ENCODE peak calls at places on chromosomes 7 and 10, in ten cellular contexts. One of them, this sample, is unnamed.

GRCh38 chr10:44932338-44933116 is 21.4 kb downstream of the TMEM72 start:
- DNase-seq in suprapubic skin: peak; percentile 93
- DNase-seq in fibroblast of lung: peak; percentile 79
- DNase-seq in D721Med: no peak
- DNase-seq in natural killer cell: peak; percentile 84
- DNase-seq in GM06990: peak; percentile 73
- DNase-seq in brain microvascular endothelial cell: peak; percentile 72
- DNase-seq in CD4-positive, alpha-beta T cell: peak; percentile 67
- DNase-seq in Calu3: peak; percentile 94
- DNase-seq in GM10248: peak; percentile 86
- DNase-seq in this sample: peak; percentile 80

GRCh38 chr10:96683710-96684109 is 36.6 kb downstream of the PIK3AP1 start:
- DNase-seq in Calu3: no peak
- DNase-seq in GM06990: no peak
- DNase-seq in D721Med: no peak
- DNase-seq in GM10248: no peak
- DNase-seq in natural killer cell: no peak
- DNase-seq in brain microvascular endothelial cell: no peak
- DNase-seq in suprapubic skin: no peak
- DNase-seq in CD4-positive, alpha-beta T cell: no peak
- DNase-seq in fibroblast of lung: no peak
- DNase-seq in this sample: no peak

GRCh38 chr10:97081621-97082235 is 104.0 kb downstream of the SLIT1 start:
- DNase-seq in CD4-positive, alpha-beta T cell: peak; percentile 36
- DNase-seq in brain microvascular endothelial cell: peak; percentile 32
- DNase-seq in natural killer cell: peak; percentile 64
- DNase-seq in GM06990: peak; percentile 40
- DNase-seq in D721Med: no peak
- DNase-seq in Calu3: peak; percentile 59
- DNase-seq in GM10248: peak; percentile 83
- DNase-seq in fibroblast of lung: peak; percentile 59
- DNase-seq in suprapubic skin: no peak
- DNase-seq in this sample: no peak

GRCh38 chr10:96556003-96556402 is 30.8 kb downstream of the TM9SF3 start:
- DNase-seq in fibroblast of lung: peak; percentile 19
- DNase-seq in GM10248: no peak
- DNase-seq in CD4-positive, alpha-beta T cell: no peak
- DNase-seq in D721Med: no peak
- DNase-seq in suprapubic skin: no peak
- DNase-seq in brain microvascular endothelial cell: no peak
- DNase-seq in GM06990: no peak
- DNase-seq in natural killer cell: no peak
- DNase-seq in Calu3: no peak
- DNase-seq in this sample: no peak

GRCh38 chr7:24812313-24812945 is 55.2 kb upstream of the GSDME start:
- DNase-seq in CD4-positive, alpha-beta T cell: peak; percentile 36
- DNase-seq in suprapubic skin: no peak
- DNase-seq in natural killer cell: peak; percentile 47
- DNase-seq in D721Med: peak; percentile 26
- DNase-seq in GM10248: peak; percentile 58
- DNase-seq in fibroblast of lung: peak; percentile 50
- DNase-seq in GM06990: no peak
- DNase-seq in Calu3: peak; percentile 77
- DNase-seq in brain microvascular endothelial cell: no peak
- DNase-seq in this sample: peak; percentile 56

GRCh38 chr10:113060221-113061053 is 110.4 kb downstream of the TCF7L2 start:
- DNase-seq in GM10248: no peak
- DNase-seq in natural killer cell: no peak
- DNase-seq in fibroblast of lung: peak; percentile 45
- DNase-seq in Calu3: no peak
- DNase-seq in suprapubic skin: peak; percentile 86
- DNase-seq in D721Med: no peak
- DNase-seq in brain microvascular endothelial cell: no peak
- DNase-seq in GM06990: no peak
- DNase-seq in CD4-positive, alpha-beta T cell: no peak
- DNase-seq in this sample: no peak

GRCh38 chr10:93106631-93107072 is 33.0 kb downstream of the CYP26A1 start:
- DNase-seq in brain microvascular endothelial cell: peak; percentile 67
- DNase-seq in fibroblast of lung: peak; percentile 6
- DNase-seq in suprapubic skin: no peak
- DNase-seq in Calu3: no peak
- DNase-seq in CD4-positive, alpha-beta T cell: no peak
- DNase-seq in GM06990: no peak
- DNase-seq in natural killer cell: no peak
- DNase-seq in D721Med: no peak
- DNase-seq in GM10248: no peak
- DNase-seq in this sample: no peak

GRCh38 chr10:95466450-95466849 is 94.7 kb downstream of the SORBS1 start:
- DNase-seq in D721Med: no peak
- DNase-seq in suprapubic skin: no peak
- DNase-seq in Calu3: no peak
- DNase-seq in natural killer cell: no peak
- DNase-seq in fibroblast of lung: no peak
- DNase-seq in GM10248: no peak
- DNase-seq in brain microvascular endothelial cell: no peak
- DNase-seq in GM06990: no peak
- DNase-seq in CD4-positive, alpha-beta T cell: no peak
- DNase-seq in this sample: no peak

GRCh38 chr10:36516281-36516680 is 609.1 kb upstream of the ANKRD30A start:
- DNase-seq in natural killer cell: no peak
- DNase-seq in D721Med: no peak
- DNase-seq in Calu3: no peak
- DNase-seq in brain microvascular endothelial cell: no peak
- DNase-seq in CD4-positive, alpha-beta T cell: no peak
- DNase-seq in GM06990: no peak
- DNase-seq in suprapubic skin: no peak
- DNase-seq in GM10248: no peak
- DNase-seq in fibroblast of lung: no peak
- DNase-seq in this sample: no peak

GRCh38 chr10:62613429-62613828 is 191.1 kb upstream of the ADO start:
- DNase-seq in fibroblast of lung: peak; percentile 61
- DNase-seq in GM06990: no peak
- DNase-seq in natural killer cell: no peak
- DNase-seq in brain microvascular endothelial cell: peak; percentile 52
- DNase-seq in suprapubic skin: no peak
- DNase-seq in GM10248: no peak
- DNase-seq in Calu3: no peak
- DNase-seq in D721Med: no peak
- DNase-seq in CD4-positive, alpha-beta T cell: no peak
- DNase-seq in this sample: no peak

GRCh38 chr7:106423836-106424475 is 139.2 kb upstream of the NAMPT start:
- DNase-seq in Calu3: no peak
- DNase-seq in CD4-positive, alpha-beta T cell: no peak
- DNase-seq in natural killer cell: no peak
- DNase-seq in GM10248: no peak
- DNase-seq in fibroblast of lung: no peak
- DNase-seq in GM06990: no peak
- DNase-seq in brain microvascular endothelial cell: no peak
- DNase-seq in suprapubic skin: no peak
- DNase-seq in D721Med: no peak
- DNase-seq in this sample: no peak

GRCh38 chr7:131774419-131775220 is 218.2 kb upstream of the PODXL start:
- DNase-seq in natural killer cell: no peak
- DNase-seq in CD4-positive, alpha-beta T cell: no peak
- DNase-seq in suprapubic skin: no peak
- DNase-seq in Calu3: no peak
- DNase-seq in GM10248: no peak
- DNase-seq in fibroblast of lung: no peak
- DNase-seq in GM06990: no peak
- DNase-seq in D721Med: no peak
- DNase-seq in brain microvascular endothelial cell: no peak
- DNase-seq in this sample: no peak

GRCh38 chr7:657565-658119 is 68.9 kb upstream of the DNAAF5 start:
- DNase-seq in natural killer cell: no peak
- DNase-seq in suprapubic skin: no peak
- DNase-seq in fibroblast of lung: peak; percentile 40
- DNase-seq in CD4-positive, alpha-beta T cell: no peak
- DNase-seq in brain microvascular endothelial cell: no peak
- DNase-seq in GM06990: no peak
- DNase-seq in GM10248: no peak
- DNase-seq in Calu3: no peak
- DNase-seq in D721Med: no peak
- DNase-seq in this sample: no peak

GRCh38 chr10:47388879-47389278 is 4.8 kb upstream of the ZNF488 start:
- DNase-seq in natural killer cell: no peak
- DNase-seq in suprapubic skin: no peak
- DNase-seq in fibroblast of lung: no peak
- DNase-seq in D721Med: no peak
- DNase-seq in brain microvascular endothelial cell: no peak
- DNase-seq in Calu3: no peak
- DNase-seq in GM10248: no peak
- DNase-seq in CD4-positive, alpha-beta T cell: no peak
- DNase-seq in GM06990: no peak
- DNase-seq in this sample: no peak

GRCh38 chr10:2633630-2634029 is 433.7 kb upstream of the PFKP start:
- DNase-seq in GM10248: no peak
- DNase-seq in Calu3: no peak
- DNase-seq in natural killer cell: no peak
- DNase-seq in suprapubic skin: no peak
- DNase-seq in D721Med: no peak
- DNase-seq in CD4-positive, alpha-beta T cell: no peak
- DNase-seq in fibroblast of lung: no peak
- DNase-seq in GM06990: no peak
- DNase-seq in brain microvascular endothelial cell: no peak
- DNase-seq in this sample: no peak

GRCh38 chr7:101835136-101835535 is 17.7 kb downstream of the CUX1 start:
- DNase-seq in GM10248: no peak
- DNase-seq in natural killer cell: no peak
- DNase-seq in D721Med: no peak
- DNase-seq in CD4-positive, alpha-beta T cell: no peak
- DNase-seq in suprapubic skin: no peak
- DNase-seq in fibroblast of lung: no peak
- DNase-seq in Calu3: no peak
- DNase-seq in brain microvascular endothelial cell: no peak
- DNase-seq in GM06990: no peak
- DNase-seq in this sample: no peak

GRCh38 chr7:78879206-78879605 is 574.3 kb downstream of the MAGI2 start:
- DNase-seq in suprapubic skin: no peak
- DNase-seq in fibroblast of lung: no peak
- DNase-seq in D721Med: no peak
- DNase-seq in brain microvascular endothelial cell: no peak
- DNase-seq in CD4-positive, alpha-beta T cell: no peak
- DNase-seq in natural killer cell: no peak
- DNase-seq in GM06990: no peak
- DNase-seq in GM10248: no peak
- DNase-seq in Calu3: no peak
- DNase-seq in this sample: no peak

GRCh38 chr10:91162495-91163268 is 57.8 kb upstream of the PCGF5 start:
- DNase-seq in Calu3: peak; percentile 42
- DNase-seq in brain microvascular endothelial cell: no peak
- DNase-seq in D721Med: no peak
- DNase-seq in natural killer cell: peak; percentile 80
- DNase-seq in suprapubic skin: peak; percentile 84
- DNase-seq in GM10248: peak; percentile 72
- DNase-seq in CD4-positive, alpha-beta T cell: peak; percentile 63
- DNase-seq in fibroblast of lung: peak; percentile 56
- DNase-seq in GM06990: peak; percentile 76
- DNase-seq in this sample: peak; percentile 69

DNA sequence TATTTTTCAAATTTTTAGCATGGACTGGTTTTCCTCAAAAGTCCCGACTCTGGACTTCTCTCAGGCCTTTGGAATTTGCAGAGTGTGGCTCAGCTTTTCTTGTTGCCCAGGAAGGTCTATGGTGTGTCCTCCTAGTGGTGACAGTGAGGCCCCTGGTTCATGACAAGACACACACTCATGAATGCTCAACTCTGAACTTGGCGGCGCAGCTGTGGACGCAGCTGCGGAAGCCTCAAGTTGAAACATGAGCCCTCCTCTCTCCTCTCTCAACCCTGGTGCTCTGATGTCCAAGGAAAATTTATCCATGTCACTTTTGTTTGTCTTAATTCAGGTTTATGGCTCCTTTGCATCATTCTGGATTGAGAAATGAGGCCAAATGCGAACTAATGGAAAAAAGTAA is 183.9 kb downstream of the HECW1 start:
- DNase-seq in GM06990: no peak
- DNase-seq in suprapubic skin: no peak
- DNase-seq in Calu3: no peak
- DNase-seq in GM10248: no peak
- DNase-seq in D721Med: no peak
- DNase-seq in brain microvascular endothelial cell: no peak
- DNase-seq in CD4-positive, alpha-beta T cell: no peak
- DNase-seq in natural killer cell: no peak
- DNase-seq in fibroblast of lung: peak; percentile 95
- DNase-seq in this sample: no peak
- TF ChIP-seq CTCF in GM06990: no peak
- TF ChIP-seq CTCF in suprapubic skin: no peak
- TF ChIP-seq CTCF in Calu3: no peak
- TF ChIP-seq CTCF in GM10248: no peak
- TF ChIP-seq CTCF in D721Med: no peak
- TF ChIP-seq CTCF in brain microvascular endothelial cell: peak; percentile 45
- TF ChIP-seq CTCF in CD4-positive, alpha-beta T cell: no peak
- TF ChIP-seq CTCF in natural killer cell: no peak
- TF ChIP-seq CTCF in fibroblast of lung: no peak
- TF ChIP-seq CTCF in this sample: no peak

GRCh38 chr7:54546081-54546985 is 4.2 kb downstream of the VSTM2A start:
- DNase-seq in D721Med: peak; percentile 55
- DNase-seq in GM06990: no peak
- DNase-seq in GM10248: no peak
- DNase-seq in CD4-positive, alpha-beta T cell: no peak
- DNase-seq in Calu3: peak; percentile 83
- DNase-seq in fibroblast of lung: no peak
- DNase-seq in natural killer cell: no peak
- DNase-seq in suprapubic skin: no peak
- DNase-seq in brain microvascular endothelial cell: no peak
- DNase-seq in this sample: no peak
- TF ChIP-seq CTCF in D721Med: peak; percentile 36
- TF ChIP-seq CTCF in GM06990: no peak
- TF ChIP-seq CTCF in GM10248: no peak
- TF ChIP-seq CTCF in CD4-positive, alpha-beta T cell: no peak
- TF ChIP-seq CTCF in Calu3: peak; percentile 50
- TF ChIP-seq CTCF in fibroblast of lung: no peak
- TF ChIP-seq CTCF in natural killer cell: no peak
- TF ChIP-seq CTCF in suprapubic skin: no peak
- TF ChIP-seq CTCF in brain microvascular endothelial cell: peak; percentile 18
- TF ChIP-seq CTCF in this sample: no peak

GRCh38 chr7:15389073-15389472 is 172.7 kb downstream of the AGMO start:
- DNase-seq in GM10248: no peak
- DNase-seq in fibroblast of lung: no peak
- DNase-seq in GM06990: no peak
- DNase-seq in suprapubic skin: no peak
- DNase-seq in CD4-positive, alpha-beta T cell: no peak
- DNase-seq in brain microvascular endothelial cell: no peak
- DNase-seq in D721Med: no peak
- DNase-seq in natural killer cell: no peak
- DNase-seq in Calu3: no peak
- DNase-seq in this sample: no peak
- TF ChIP-seq CTCF in GM10248: no peak
- TF ChIP-seq CTCF in fibroblast of lung: no peak
- TF ChIP-seq CTCF in GM06990: no peak
- TF ChIP-seq CTCF in suprapubic skin: no peak
- TF ChIP-seq CTCF in CD4-positive, alpha-beta T cell: no peak
- TF ChIP-seq CTCF in brain microvascular endothelial cell: peak; percentile 11
- TF ChIP-seq CTCF in D721Med: peak; percentile 7
- TF ChIP-seq CTCF in natural killer cell: no peak
- TF ChIP-seq CTCF in Calu3: no peak
- TF ChIP-seq CTCF in this sample: no peak

DNA sequence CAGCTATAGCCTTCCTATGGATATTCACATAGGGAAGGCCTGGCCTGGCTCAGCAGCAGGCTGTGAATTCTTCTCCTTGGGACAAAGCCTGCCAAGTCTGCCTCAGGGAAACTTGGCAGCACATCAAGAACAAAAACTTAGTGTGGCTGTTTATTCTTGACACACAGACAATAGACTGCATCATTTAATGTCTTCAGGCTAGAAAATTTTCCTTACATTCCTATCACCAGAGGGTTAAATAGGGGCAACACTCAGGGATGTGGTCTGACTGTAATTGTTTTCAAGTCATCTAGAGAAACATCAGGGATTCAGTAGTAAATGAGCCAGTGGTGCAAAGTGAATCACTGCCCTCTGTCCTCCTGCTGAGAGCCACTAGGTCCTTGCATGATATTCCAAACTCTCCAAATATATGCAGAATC is 137.3 kb downstream of the SEMA3C start:
- DNase-seq in natural killer cell: no peak
- DNase-seq in fibroblast of lung: peak; percentile 87
- DNase-seq in CD4-positive, alpha-beta T cell: no peak
- DNase-seq in GM10248: no peak
- DNase-seq in Calu3: no peak
- DNase-seq in brain microvascular endothelial cell: peak; percentile 65
- DNase-seq in GM06990: no peak
- DNase-seq in suprapubic skin: no peak
- DNase-seq in D721Med: no peak
- DNase-seq in this sample: no peak
- TF ChIP-seq CTCF in natural killer cell: no peak
- TF ChIP-seq CTCF in fibroblast of lung: no peak
- TF ChIP-seq CTCF in CD4-positive, alpha-beta T cell: no peak
- TF ChIP-seq CTCF in GM10248: no peak
- TF ChIP-seq CTCF in Calu3: no peak
- TF ChIP-seq CTCF in brain microvascular endothelial cell: no peak
- TF ChIP-seq CTCF in GM06990: no peak
- TF ChIP-seq CTCF in suprapubic skin: no peak
- TF ChIP-seq CTCF in D721Med: no peak
- TF ChIP-seq CTCF in this sample: no peak